ENCODE peak calls at places on chromosomes 5 and 9, in eight cellular contexts. One of them, this sample, is unnamed.

GRCh38 chr9:87498046-87498815 is 564 bp downstream of the DAPK1 start:
- DNase-seq in pancreas: peak
- DNase-seq in psoas muscle: peak
- DNase-seq in A549: peak
- DNase-seq in spleen: peak
- DNase-seq in neural progenitor cell: peak
- DNase-seq in hepatocyte: peak
- DNase-seq in heart left ventricle: peak
- DNase-seq in this sample: no peak

GRCh38 chr5:169430676-169431075 is 129.7 kb upstream of the SLIT3 start:
- DNase-seq in spleen: no peak
- DNase-seq in psoas muscle: no peak
- DNase-seq in pancreas: no peak
- DNase-seq in neural progenitor cell: no peak
- DNase-seq in A549: no peak
- DNase-seq in heart left ventricle: no peak
- DNase-seq in hepatocyte: no peak
- DNase-seq in this sample: no peak

GRCh38 chr5:79297661-79298060 is 61.7 kb downstream of the JMY start:
- DNase-seq in heart left ventricle: no peak
- DNase-seq in hepatocyte: no peak
- DNase-seq in spleen: no peak
- DNase-seq in A549: no peak
- DNase-seq in neural progenitor cell: peak
- DNase-seq in psoas muscle: no peak
- DNase-seq in pancreas: no peak
- DNase-seq in this sample: no peak

GRCh38 chr9:131607591-131607990 is 62.3 kb downstream of the PRRT1B start:
- DNase-seq in pancreas: no peak
- DNase-seq in psoas muscle: no peak
- DNase-seq in A549: no peak
- DNase-seq in neural progenitor cell: no peak
- DNase-seq in hepatocyte: no peak
- DNase-seq in heart left ventricle: no peak
- DNase-seq in spleen: no peak
- DNase-seq in this sample: no peak

GRCh38 chr9:23341346-23341745 is 484.7 kb downstream of the ELAVL2 start:
- DNase-seq in heart left ventricle: no peak
- DNase-seq in A549: no peak
- DNase-seq in spleen: no peak
- DNase-seq in psoas muscle: no peak
- DNase-seq in hepatocyte: no peak
- DNase-seq in neural progenitor cell: peak
- DNase-seq in pancreas: no peak
- DNase-seq in this sample: no peak

GRCh38 chr9:98539954-98540353 is 168.8 kb downstream of the GABBR2 start:
- DNase-seq in hepatocyte: no peak
- DNase-seq in A549: no peak
- DNase-seq in psoas muscle: no peak
- DNase-seq in pancreas: no peak
- DNase-seq in heart left ventricle: no peak
- DNase-seq in neural progenitor cell: no peak
- DNase-seq in spleen: no peak
- DNase-seq in this sample: no peak

GRCh38 chr9:36443581-36443980 is 43.5 kb upstream of the RNF38 start:
- DNase-seq in A549: no peak
- DNase-seq in pancreas: no peak
- DNase-seq in neural progenitor cell: no peak
- DNase-seq in heart left ventricle: no peak
- DNase-seq in spleen: no peak
- DNase-seq in psoas muscle: no peak
- DNase-seq in hepatocyte: no peak
- DNase-seq in this sample: no peak

GRCh38 chr5:177537389-177538361 is 16.7 kb downstream of the FAM193B start:
- DNase-seq in heart left ventricle: peak
- DNase-seq in hepatocyte: peak
- DNase-seq in psoas muscle: peak
- DNase-seq in A549: peak
- DNase-seq in spleen: peak
- DNase-seq in pancreas: no peak
- DNase-seq in neural progenitor cell: no peak
- DNase-seq in this sample: peak

GRCh38 chr5:22837803-22838202 is 15.3 kb downstream of the CDH12 start:
- DNase-seq in A549: no peak
- DNase-seq in heart left ventricle: no peak
- DNase-seq in neural progenitor cell: no peak
- DNase-seq in spleen: no peak
- DNase-seq in pancreas: no peak
- DNase-seq in psoas muscle: no peak
- DNase-seq in hepatocyte: no peak
- DNase-seq in this sample: no peak

GRCh38 chr5:171537463-171537862 is 118.0 kb downstream of the FGF18 start:
- DNase-seq in hepatocyte: no peak
- DNase-seq in neural progenitor cell: no peak
- DNase-seq in pancreas: no peak
- DNase-seq in heart left ventricle: no peak
- DNase-seq in psoas muscle: no peak
- DNase-seq in spleen: no peak
- DNase-seq in A549: no peak
- DNase-seq in this sample: no peak

GRCh38 chr9:136665704-136666363 is 3.1 kb downstream of the EGFL7 start:
- DNase-seq in A549: peak
- DNase-seq in neural progenitor cell: peak
- DNase-seq in spleen: no peak
- DNase-seq in psoas muscle: no peak
- DNase-seq in pancreas: peak
- DNase-seq in heart left ventricle: no peak
- DNase-seq in hepatocyte: peak
- DNase-seq in this sample: no peak

GRCh38 chr5:30347858-30348257 is 845.6 kb upstream of the CDH6 start:
- DNase-seq in pancreas: no peak
- DNase-seq in A549: no peak
- DNase-seq in hepatocyte: no peak
- DNase-seq in spleen: no peak
- DNase-seq in neural progenitor cell: no peak
- DNase-seq in psoas muscle: no peak
- DNase-seq in heart left ventricle: no peak
- DNase-seq in this sample: no peak

GRCh38 chr5:98779264-98779877 is 5.9 kb downstream of the RGMB start:
- DNase-seq in heart left ventricle: peak
- DNase-seq in pancreas: peak
- DNase-seq in A549: no peak
- DNase-seq in spleen: no peak
- DNase-seq in neural progenitor cell: no peak
- DNase-seq in psoas muscle: no peak
- DNase-seq in hepatocyte: no peak
- DNase-seq in this sample: no peak
- H3K4me3 ChIP-seq in heart left ventricle: no peak
- H3K4me3 ChIP-seq in pancreas: no peak
- H3K4me3 ChIP-seq in A549: no peak
- H3K4me3 ChIP-seq in spleen: no peak
- H3K4me3 ChIP-seq in neural progenitor cell: no peak
- H3K4me3 ChIP-seq in psoas muscle: peak
- H3K4me3 ChIP-seq in hepatocyte: no peak
- H3K4me3 ChIP-seq in this sample: no peak

DNA sequence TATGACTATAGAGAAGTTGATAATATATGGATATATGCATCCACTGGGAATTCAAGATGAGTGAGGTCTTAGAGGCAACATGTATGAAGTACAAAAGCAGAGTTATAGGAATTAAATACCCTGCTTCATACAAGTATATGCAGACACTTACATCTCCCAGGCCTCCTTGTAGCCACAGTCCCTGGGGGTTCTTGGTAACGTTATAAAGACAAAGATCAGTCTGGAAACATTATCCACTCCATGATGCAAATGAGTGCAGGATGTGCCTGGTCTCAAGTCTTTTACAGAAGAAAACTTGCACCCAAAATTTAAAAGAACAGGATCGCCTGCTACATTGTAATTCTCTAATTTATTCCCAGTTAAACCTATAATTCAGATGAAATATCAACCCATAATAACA is 92.4 kb upstream of the ANXA1 start:
- DNase-seq in A549: no peak
- DNase-seq in pancreas: no peak
- DNase-seq in psoas muscle: no peak
- DNase-seq in neural progenitor cell: no peak
- DNase-seq in heart left ventricle: no peak
- DNase-seq in hepatocyte: no peak
- DNase-seq in spleen: no peak
- DNase-seq in this sample: no peak
- TF ChIP-seq CTCF in A549: no peak
- TF ChIP-seq CTCF in pancreas: no peak
- TF ChIP-seq CTCF in psoas muscle: no peak
- TF ChIP-seq CTCF in neural progenitor cell: no peak
- TF ChIP-seq CTCF in heart left ventricle: no peak
- TF ChIP-seq CTCF in hepatocyte: no peak
- TF ChIP-seq CTCF in spleen: no peak
- TF ChIP-seq CTCF in this sample: no peak

GRCh38 chr5:134114886-134115805 is 665 bp downstream of the TCF7 start:
- DNase-seq in pancreas: peak
- DNase-seq in A549: peak
- DNase-seq in neural progenitor cell: peak
- DNase-seq in spleen: peak
- DNase-seq in hepatocyte: peak
- DNase-seq in heart left ventricle: no peak
- DNase-seq in psoas muscle: no peak
- DNase-seq in this sample: no peak

GRCh38 chr5:134112726-134113571 is 1.5 kb upstream of the TCF7 start:
- DNase-seq in A549: no peak
- DNase-seq in pancreas: no peak
- DNase-seq in psoas muscle: no peak
- DNase-seq in heart left ventricle: no peak
- DNase-seq in neural progenitor cell: no peak
- DNase-seq in hepatocyte: no peak
- DNase-seq in spleen: no peak
- DNase-seq in this sample: no peak

GRCh38 chr5:134113572-134113907 is 941 bp upstream of the TCF7 start:
- DNase-seq in spleen: no peak
- DNase-seq in psoas muscle: no peak
- DNase-seq in heart left ventricle: no peak
- DNase-seq in pancreas: no peak
- DNase-seq in hepatocyte: no peak
- DNase-seq in A549: no peak
- DNase-seq in neural progenitor cell: no peak
- DNase-seq in this sample: no peak

GRCh38 chr5:134115806-134116175 is 1.3 kb downstream of the TCF7 start:
- DNase-seq in neural progenitor cell: no peak
- DNase-seq in heart left ventricle: no peak
- DNase-seq in spleen: no peak
- DNase-seq in pancreas: no peak
- DNase-seq in A549: no peak
- DNase-seq in psoas muscle: no peak
- DNase-seq in hepatocyte: peak
- DNase-seq in this sample: no peak

GRCh38 chr5:134113908-134114875 is at the start of gene TCF7:
- DNase-seq in hepatocyte: peak
- DNase-seq in psoas muscle: peak
- DNase-seq in A549: peak
- DNase-seq in heart left ventricle: peak
- DNase-seq in pancreas: peak
- DNase-seq in spleen: peak
- DNase-seq in neural progenitor cell: peak
- DNase-seq in this sample: no peak
- H3K27ac ChIP-seq in hepatocyte: no peak
- H3K27ac ChIP-seq in psoas muscle: no peak
- H3K27ac ChIP-seq in A549: peak
- H3K27ac ChIP-seq in heart left ventricle: no peak
- H3K27ac ChIP-seq in pancreas: peak
- H3K27ac ChIP-seq in spleen: peak
- H3K27ac ChIP-seq in neural progenitor cell: no peak
- H3K27ac ChIP-seq in this sample: no peak

GRCh38 chr9:133127340-133127981 is 6.4 kb upstream of the RALGDS start:
- DNase-seq in spleen: no peak
- DNase-seq in A549: no peak
- DNase-seq in pancreas: peak
- DNase-seq in psoas muscle: peak
- DNase-seq in hepatocyte: no peak
- DNase-seq in neural progenitor cell: no peak
- DNase-seq in heart left ventricle: peak
- DNase-seq in this sample: no peak

GRCh38 chr9:133126697-133127339 is 5.8 kb upstream of the RALGDS start:
- DNase-seq in neural progenitor cell: no peak
- DNase-seq in spleen: no peak
- DNase-seq in hepatocyte: no peak
- DNase-seq in heart left ventricle: no peak
- DNase-seq in pancreas: peak
- DNase-seq in psoas muscle: peak
- DNase-seq in A549: no peak
- DNase-seq in this sample: peak

GRCh38 chr9:133128152-133128551 is 7.1 kb upstream of the RALGDS start:
- DNase-seq in hepatocyte: no peak
- DNase-seq in neural progenitor cell: no peak
- DNase-seq in pancreas: peak
- DNase-seq in A549: no peak
- DNase-seq in spleen: no peak
- DNase-seq in psoas muscle: no peak
- DNase-seq in heart left ventricle: no peak
- DNase-seq in this sample: no peak

GRCh38 chr9:133124123-133124948 is 3.3 kb upstream of the RALGDS start:
- DNase-seq in hepatocyte: no peak
- DNase-seq in pancreas: no peak
- DNase-seq in psoas muscle: peak
- DNase-seq in spleen: no peak
- DNase-seq in A549: no peak
- DNase-seq in neural progenitor cell: no peak
- DNase-seq in heart left ventricle: no peak
- DNase-seq in this sample: no peak

DNA sequence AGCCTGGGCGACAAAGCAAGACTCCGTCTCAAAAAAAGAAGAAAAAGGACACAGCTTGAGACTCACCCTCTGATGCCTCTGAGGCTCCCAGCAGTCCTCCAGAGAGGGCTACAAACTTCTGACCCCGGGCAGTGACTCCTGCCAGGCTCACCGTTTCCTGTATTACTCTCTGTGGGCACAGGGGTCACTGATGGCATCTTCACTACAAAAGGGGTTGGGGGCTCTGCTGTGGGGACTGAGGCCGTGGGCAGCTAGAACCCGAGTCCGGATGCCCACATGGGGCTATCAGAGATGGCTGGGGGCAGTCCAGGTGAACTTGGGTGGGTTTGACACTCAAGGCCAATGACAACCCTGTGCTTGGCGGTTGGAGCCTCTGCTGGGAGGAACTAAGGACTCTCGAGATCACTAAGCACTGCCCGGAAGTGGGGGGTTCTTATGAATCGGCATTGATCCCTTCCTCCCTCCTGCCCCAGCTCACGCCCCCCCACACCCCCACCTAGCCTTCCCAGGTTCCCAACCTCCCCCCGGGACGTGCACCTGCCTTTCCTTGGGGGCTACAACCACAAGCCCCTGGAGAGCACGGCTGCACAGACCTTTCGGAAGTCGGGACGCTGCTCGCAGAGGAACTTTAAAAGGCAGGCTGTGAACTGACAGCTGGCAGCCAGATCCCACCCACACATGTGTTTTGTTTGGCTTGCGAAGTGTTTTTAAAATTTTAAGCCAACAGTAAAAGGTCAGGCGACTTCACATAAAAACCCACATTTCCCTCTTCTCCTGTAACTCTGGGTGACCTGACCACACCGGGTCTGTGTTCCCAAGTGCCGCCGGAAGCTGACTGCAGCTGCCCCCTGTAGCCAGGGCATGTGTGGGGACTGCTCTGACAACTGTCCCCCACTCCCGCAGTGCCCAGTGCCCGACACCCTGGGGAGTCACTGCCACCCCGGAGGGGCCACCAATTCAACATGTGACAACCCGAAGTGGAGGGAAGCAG is 5.0 kb upstream of the RALGDS start:
- DNase-seq in A549: no peak
- DNase-seq in psoas muscle: peak
- DNase-seq in hepatocyte: no peak
- DNase-seq in spleen: no peak
- DNase-seq in neural progenitor cell: no peak
- DNase-seq in pancreas: no peak
- DNase-seq in heart left ventricle: peak
- DNase-seq in this sample: no peak
- H3K4me3 ChIP-seq in A549: no peak
- H3K4me3 ChIP-seq in psoas muscle: peak
- H3K4me3 ChIP-seq in hepatocyte: no peak
- H3K4me3 ChIP-seq in spleen: no peak
- H3K4me3 ChIP-seq in neural progenitor cell: no peak
- H3K4me3 ChIP-seq in pancreas: no peak
- H3K4me3 ChIP-seq in heart left ventricle: peak
- H3K4me3 ChIP-seq in this sample: no peak

This sample was measured in dorsolateral prefrontal cortex.